ENCODE peak calls at places on chromosome 14, in seven cellular contexts. One of them, this sample, is unnamed. For H4K20me1, the result is how much of the 10 kb centered on the place peaks cover.

GRCh38 chr14:100967178-100967577 is 63.7 kb upstream of the RTL1 start:
- DNase-seq in GM23248: no peak
- DNase-seq in HepG2: no peak
- DNase-seq in K562: no peak
- DNase-seq in Karpas-422: no peak
- DNase-seq in H9: no peak
- DNase-seq in fibroblast of lung: no peak
- DNase-seq in this sample: no peak

GRCh38 chr14:20866963-20867362 is 24.2 kb upstream of the RNASE3 start:
- DNase-seq in Karpas-422: peak
- DNase-seq in K562: no peak
- DNase-seq in fibroblast of lung: no peak
- DNase-seq in H9: peak
- DNase-seq in GM23248: peak
- DNase-seq in HepG2: no peak
- DNase-seq in this sample: no peak

GRCh38 chr14:100159865-100160533 is 554 bp upstream of the DEGS2 start:
- DNase-seq in fibroblast of lung: no peak
- DNase-seq in H9: peak
- DNase-seq in K562: no peak
- DNase-seq in Karpas-422: no peak
- DNase-seq in HepG2: no peak
- DNase-seq in GM23248: no peak
- DNase-seq in this sample: no peak

GRCh38 chr14:88422919-88423318 is 37.5 kb downstream of the SPATA7 start:
- DNase-seq in GM23248: peak
- DNase-seq in H9: no peak
- DNase-seq in HepG2: no peak
- DNase-seq in Karpas-422: no peak
- DNase-seq in K562: no peak
- DNase-seq in fibroblast of lung: peak
- DNase-seq in this sample: no peak

GRCh38 chr14:88829685-88830302 is 5.3 kb downstream of the TTC8 start:
- DNase-seq in Karpas-422: no peak
- DNase-seq in fibroblast of lung: no peak
- DNase-seq in GM23248: no peak
- DNase-seq in HepG2: no peak
- DNase-seq in H9: no peak
- DNase-seq in K562: no peak
- DNase-seq in this sample: no peak

GRCh38 chr14:31207746-31208545 is at the start of gene HECTD1:
- DNase-seq in H9: peak
- DNase-seq in HepG2: peak
- DNase-seq in K562: peak
- DNase-seq in Karpas-422: peak
- DNase-seq in fibroblast of lung: peak
- DNase-seq in GM23248: peak
- DNase-seq in this sample: peak

GRCh38 chr14:101284711-101285110 is 276.6 kb upstream of the DIO3 start:
- DNase-seq in H9: no peak
- DNase-seq in GM23248: no peak
- DNase-seq in HepG2: no peak
- DNase-seq in Karpas-422: no peak
- DNase-seq in K562: no peak
- DNase-seq in fibroblast of lung: no peak
- DNase-seq in this sample: no peak

GRCh38 chr14:104732931-104733681 is 9.1 kb downstream of the ADSS1 start:
- DNase-seq in Karpas-422: no peak
- DNase-seq in HepG2: no peak
- DNase-seq in GM23248: no peak
- DNase-seq in K562: no peak
- DNase-seq in H9: no peak
- DNase-seq in fibroblast of lung: no peak
- DNase-seq in this sample: no peak

GRCh38 chr14:58249611-58250010 is 5.0 kb downstream of the PSMA3 start:
- DNase-seq in H9: no peak
- DNase-seq in GM23248: no peak
- DNase-seq in K562: no peak
- DNase-seq in Karpas-422: no peak
- DNase-seq in fibroblast of lung: no peak
- DNase-seq in HepG2: no peak
- DNase-seq in this sample: no peak

GRCh38 chr14:33693237-33693636 is 257.6 kb downstream of the EGLN3 start:
- DNase-seq in Karpas-422: no peak
- DNase-seq in fibroblast of lung: peak
- DNase-seq in K562: no peak
- DNase-seq in HepG2: no peak
- DNase-seq in H9: no peak
- DNase-seq in GM23248: peak
- DNase-seq in this sample: no peak

GRCh38 chr14:105577339-105577861 is 51.0 kb downstream of the TMEM121 start:
- DNase-seq in Karpas-422: peak
- DNase-seq in H9: no peak
- DNase-seq in HepG2: no peak
- DNase-seq in K562: no peak
- DNase-seq in fibroblast of lung: no peak
- DNase-seq in GM23248: no peak
- DNase-seq in this sample: no peak

GRCh38 chr14:79395061-79395460 is 816.2 kb downstream of the DIO2 start:
- DNase-seq in GM23248: peak
- DNase-seq in HepG2: no peak
- DNase-seq in H9: no peak
- DNase-seq in fibroblast of lung: peak
- DNase-seq in K562: no peak
- DNase-seq in Karpas-422: no peak
- DNase-seq in this sample: no peak

GRCh38 chr14:100804558-100805309 is 21.2 kb upstream of the MEG3 start:
- DNase-seq in HepG2: no peak
- DNase-seq in K562: no peak
- DNase-seq in GM23248: no peak
- DNase-seq in Karpas-422: no peak
- DNase-seq in H9: peak
- DNase-seq in fibroblast of lung: no peak
- DNase-seq in this sample: no peak

GRCh38 chr14:104171948-104172347 is 33.6 kb downstream of the KIF26A start:
- DNase-seq in fibroblast of lung: no peak
- DNase-seq in GM23248: no peak
- DNase-seq in K562: no peak
- DNase-seq in Karpas-422: no peak
- DNase-seq in H9: no peak
- DNase-seq in HepG2: no peak
- DNase-seq in this sample: no peak

GRCh38 chr14:64074961-64075619 is 219.1 kb downstream of the ESR2 start:
- DNase-seq in GM23248: peak
- DNase-seq in HepG2: no peak
- DNase-seq in fibroblast of lung: peak
- DNase-seq in H9: no peak
- DNase-seq in Karpas-422: no peak
- DNase-seq in K562: no peak
- DNase-seq in this sample: no peak

GRCh38 chr14:68787235-68787727 is 5.6 kb downstream of the ZFP36L1 start:
- DNase-seq in fibroblast of lung: peak
- DNase-seq in GM23248: peak
- DNase-seq in K562: no peak
- DNase-seq in HepG2: no peak
- DNase-seq in Karpas-422: no peak
- DNase-seq in H9: peak
- DNase-seq in this sample: no peak

GRCh38 chr14:68789002-68789797 is 3.7 kb downstream of the ZFP36L1 start:
- DNase-seq in GM23248: peak
- DNase-seq in K562: peak
- DNase-seq in fibroblast of lung: peak
- DNase-seq in Karpas-422: peak
- DNase-seq in HepG2: peak
- DNase-seq in H9: peak
- DNase-seq in this sample: no peak

GRCh38 chr14:68789798-68790655 is 2.8 kb downstream of the ZFP36L1 start:
- DNase-seq in fibroblast of lung: peak
- DNase-seq in Karpas-422: no peak
- DNase-seq in H9: no peak
- DNase-seq in K562: no peak
- DNase-seq in HepG2: no peak
- DNase-seq in GM23248: peak
- DNase-seq in this sample: no peak

GRCh38 chr14:68786491-68787234 is 6.2 kb downstream of the ZFP36L1 start:
- DNase-seq in GM23248: peak
- DNase-seq in H9: no peak
- DNase-seq in fibroblast of lung: peak
- DNase-seq in Karpas-422: peak
- DNase-seq in HepG2: no peak
- DNase-seq in K562: no peak
- DNase-seq in this sample: no peak

GRCh38 chr14:68788275-68789001 is 4.4 kb downstream of the ZFP36L1 start:
- DNase-seq in GM23248: peak
- DNase-seq in K562: no peak
- DNase-seq in H9: no peak
- DNase-seq in HepG2: no peak
- DNase-seq in fibroblast of lung: peak
- DNase-seq in Karpas-422: no peak
- DNase-seq in this sample: no peak
- H4K20me1 ChIP-seq in GM23248: under half
- H4K20me1 ChIP-seq in K562: under half
- H4K20me1 ChIP-seq in H9: under half
- H4K20me1 ChIP-seq in HepG2: under half
- H4K20me1 ChIP-seq in fibroblast of lung: under half
- H4K20me1 ChIP-seq in Karpas-422: half or more
- H4K20me1 ChIP-seq in this sample: under half

GRCh38 chr14:60301685-60302084 is 52.7 kb downstream of the PPM1A start:
- DNase-seq in GM23248: no peak
- DNase-seq in HepG2: no peak
- DNase-seq in H9: no peak
- DNase-seq in Karpas-422: no peak
- DNase-seq in fibroblast of lung: no peak
- DNase-seq in K562: no peak
- DNase-seq in this sample: no peak

GRCh38 chr14:60303745-60304144 is 54.7 kb downstream of the PPM1A start:
- DNase-seq in GM23248: no peak
- DNase-seq in Karpas-422: no peak
- DNase-seq in HepG2: no peak
- DNase-seq in fibroblast of lung: no peak
- DNase-seq in H9: no peak
- DNase-seq in K562: no peak
- DNase-seq in this sample: no peak

GRCh38 chr14:60304509-60304908 is 55.5 kb downstream of the PPM1A start:
- DNase-seq in GM23248: no peak
- DNase-seq in fibroblast of lung: no peak
- DNase-seq in H9: no peak
- DNase-seq in Karpas-422: no peak
- DNase-seq in K562: no peak
- DNase-seq in HepG2: peak
- DNase-seq in this sample: no peak

GRCh38 chr14:60302663-60303062 is 53.6 kb downstream of the PPM1A start:
- DNase-seq in GM23248: no peak
- DNase-seq in HepG2: no peak
- DNase-seq in Karpas-422: no peak
- DNase-seq in H9: no peak
- DNase-seq in K562: no peak
- DNase-seq in fibroblast of lung: no peak
- DNase-seq in this sample: no peak

DNA sequence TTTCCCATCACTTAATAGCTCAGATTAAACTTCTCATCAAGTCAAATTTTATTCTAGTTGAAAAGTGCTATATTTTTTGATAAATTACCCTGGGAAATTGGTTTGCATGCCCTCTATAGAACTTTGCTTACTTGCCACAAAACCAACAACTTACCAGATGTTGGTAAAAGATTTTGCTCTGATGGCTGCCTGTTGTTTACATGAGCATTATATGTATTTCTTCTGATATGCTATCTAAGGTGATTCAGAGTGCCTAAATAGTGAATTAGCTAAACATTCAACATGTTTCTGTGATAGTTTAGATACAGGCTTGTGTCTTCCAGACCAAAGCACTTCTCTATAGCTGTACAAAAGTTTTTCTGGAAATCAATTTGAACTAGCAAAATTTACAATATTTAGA is 51.0 kb downstream of the PPM1A start:
- DNase-seq in Karpas-422: no peak
- DNase-seq in GM23248: no peak
- DNase-seq in K562: no peak
- DNase-seq in H9: no peak
- DNase-seq in HepG2: no peak
- DNase-seq in fibroblast of lung: no peak
- DNase-seq in this sample: no peak
- H2AFZ ChIP-seq in Karpas-422: no peak
- H2AFZ ChIP-seq in GM23248: no peak
- H2AFZ ChIP-seq in K562: no peak
- H2AFZ ChIP-seq in H9: no peak
- H2AFZ ChIP-seq in HepG2: no peak
- H2AFZ ChIP-seq in fibroblast of lung: no peak
- H2AFZ ChIP-seq in this sample: no peak

GRCh38 chr14:68964300-68965093 is 14.6 kb downstream of the ACTN1 start:
- DNase-seq in K562: no peak
- DNase-seq in GM23248: no peak
- DNase-seq in fibroblast of lung: peak
- DNase-seq in Karpas-422: no peak
- DNase-seq in H9: no peak
- DNase-seq in HepG2: no peak
- DNase-seq in this sample: no peak

GRCh38 chr14:68966872-68967301 is 12.2 kb downstream of the ACTN1 start:
- DNase-seq in H9: no peak
- DNase-seq in Karpas-422: no peak
- DNase-seq in HepG2: no peak
- DNase-seq in K562: no peak
- DNase-seq in GM23248: no peak
- DNase-seq in fibroblast of lung: peak
- DNase-seq in this sample: no peak

GRCh38 chr14:68967459-68967940 is 11.6 kb downstream of the ACTN1 start:
- DNase-seq in H9: no peak
- DNase-seq in GM23248: no peak
- DNase-seq in Karpas-422: no peak
- DNase-seq in fibroblast of lung: no peak
- DNase-seq in K562: no peak
- DNase-seq in HepG2: no peak
- DNase-seq in this sample: no peak

GRCh38 chr14:68962681-68963080 is 16.4 kb downstream of the ACTN1 start:
- DNase-seq in fibroblast of lung: no peak
- DNase-seq in GM23248: no peak
- DNase-seq in HepG2: no peak
- DNase-seq in Karpas-422: no peak
- DNase-seq in K562: no peak
- DNase-seq in H9: no peak
- DNase-seq in this sample: no peak

GRCh38 chr14:68965261-68965761 is 13.8 kb downstream of the ACTN1 start:
- DNase-seq in GM23248: no peak
- DNase-seq in H9: no peak
- DNase-seq in Karpas-422: no peak
- DNase-seq in HepG2: no peak
- DNase-seq in fibroblast of lung: no peak
- DNase-seq in K562: no peak
- DNase-seq in this sample: no peak
- H4K20me1 ChIP-seq in GM23248: half or more
- H4K20me1 ChIP-seq in H9: under half
- H4K20me1 ChIP-seq in Karpas-422: under half
- H4K20me1 ChIP-seq in HepG2: half or more
- H4K20me1 ChIP-seq in fibroblast of lung: under half
- H4K20me1 ChIP-seq in K562: under half
- H4K20me1 ChIP-seq in this sample: under half

DNA sequence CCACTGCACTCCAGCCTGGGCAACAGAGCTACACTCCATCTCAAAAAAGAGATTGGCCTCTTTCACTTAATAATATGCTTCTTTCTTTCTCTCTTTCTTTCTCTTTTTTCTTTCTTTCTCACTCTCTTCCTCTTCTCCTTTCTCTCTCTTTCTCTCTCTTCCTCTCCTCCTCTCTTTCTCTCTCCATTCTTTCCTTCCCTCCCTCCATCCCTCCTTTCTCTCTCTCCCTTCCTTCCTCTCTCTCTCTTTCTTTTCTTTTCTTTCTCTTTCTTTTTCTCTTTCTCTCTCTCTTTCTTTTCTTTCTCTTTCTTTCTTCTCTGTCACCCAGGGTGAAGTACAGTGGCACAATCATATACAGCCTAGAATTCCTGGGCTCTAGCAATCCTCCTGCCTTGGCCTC is 38.4 kb downstream of the IRF2BPL start:
- DNase-seq in H9: no peak
- DNase-seq in Karpas-422: no peak
- DNase-seq in HepG2: no peak
- DNase-seq in GM23248: no peak
- DNase-seq in fibroblast of lung: no peak
- DNase-seq in K562: no peak
- DNase-seq in this sample: no peak
- H2AFZ ChIP-seq in H9: no peak
- H2AFZ ChIP-seq in Karpas-422: no peak
- H2AFZ ChIP-seq in HepG2: no peak
- H2AFZ ChIP-seq in GM23248: no peak
- H2AFZ ChIP-seq in fibroblast of lung: no peak
- H2AFZ ChIP-seq in K562: no peak
- H2AFZ ChIP-seq in this sample: no peak

This sample was measured in MM.1S.